ENCODE peak calls at places on chromosomes 13 and 19, in four cellular contexts. K, G, O and E are unnamed samples.
A peak's percentile ranks its signal among the peaks of the same experiment; 100 is the strongest.

GRCh38 chr13:86155756-86156155 is 356.5 kb upstream of the SLITRK6 start:
- DNase-seq in K (peak; percentile 14), O (no peak), G (no peak), E (no peak)

GRCh38 chr13:38879278-38879677 is 111.4 kb downstream of the STOML3 start:
- DNase-seq in O (no peak), G (no peak), K (no peak), E (no peak)

GRCh38 chr19:42280761-42281174 is 11.7 kb downstream of the CIC start:
- DNase-seq in O (no peak), K (no peak), G (no peak), E (peak; percentile 58)

GRCh38 chr19:10553087-10553667 is 9.5 kb downstream of the ATG4D start:
- DNase-seq in K (no peak), O (no peak), G (no peak), E (no peak)

GRCh38 chr13:27964741-27965323 is 4.3 kb downstream of the CDX2 start:
- DNase-seq in G (no peak), O (no peak), K (no peak), E (peak; percentile 15)

GRCh38 chr19:11025997-11026396 is 63.3 kb upstream of the LDLR start:
- DNase-seq in O (no peak), G (no peak), K (no peak), E (no peak)

GRCh38 chr13:61111529-61111928 is 304.1 kb downstream of the PCDH20 start:
- DNase-seq in G (no peak), O (no peak), K (no peak), E (peak; percentile 7)

GRCh38 chr13:105485061-105485460 is 1050.4 kb downstream of the EFNB2 start:
- DNase-seq in K (no peak), O (no peak), G (no peak), E (no peak)

GRCh38 chr19:16040642-16041041 is 35.7 kb upstream of the TPM4 start:
- DNase-seq in K (no peak), G (no peak), O (no peak), E (no peak)

GRCh38 chr13:109332501-109333499 is 453.6 kb downstream of the IRS2 start:
- DNase-seq in K (peak; percentile 15), O (no peak), G (no peak), E (no peak)

GRCh38 chr13:24228852-24229458 is 68.4 kb downstream of the SPATA13 start:
- DNase-seq in G (peak; percentile 17), O (no peak), K (peak; percentile 22), E (peak; percentile 53)

GRCh38 chr13:107554355-107554905 is 660.9 kb downstream of the LIG4 start:
- DNase-seq in G (no peak), K (no peak), O (no peak), E (no peak)

GRCh38 chr19:32230441-32230840 is 115.0 kb upstream of the ZNF507 start:
- DNase-seq in O (peak; percentile 35), G (no peak), K (no peak), E (no peak)

GRCh38 chr13:98451676-98452105 is 125.2 kb downstream of the STK24 start:
- DNase-seq in K (no peak), G (no peak), O (no peak), E (no peak)

GRCh38 chr13:51953347-51953746 is 57.9 kb downstream of the ATP7B start:
- DNase-seq in K (no peak), O (no peak), G (no peak), E (no peak)

GRCh38 chr19:4877753-4878490 is 10.5 kb upstream of the PLIN3 start:
- DNase-seq in K (no peak), O (peak; percentile 60), G (no peak), E (peak; percentile 57)

GRCh38 chr13:24675806-24676570 is 4.2 kb upstream of the ATP12A start:
- DNase-seq in O (no peak), K (no peak), G (no peak), E (no peak)

GRCh38 chr19:799076-799881 is 2.0 kb downstream of the PTBP1 start:
- DNase-seq in G (peak; percentile 28), O (peak; percentile 67), K (no peak), E (peak; percentile 41)

GRCh38 chr13:113735194-113735593 is 23.8 kb upstream of the TMEM255B start:
- DNase-seq in G (no peak), O (no peak), K (no peak), E (no peak)

GRCh38 chr19:23914402-23915286 is at the start of gene ZNF726:
- DNase-seq in O (no peak), K (no peak), G (peak; percentile 86), E (peak; percentile 77)

GRCh38 chr19:42178791-42179500 is 38.5 kb downstream of the DEDD2 start:
- DNase-seq in G (peak; percentile 68), O (peak; percentile 82), K (peak; percentile 73), E (peak; percentile 74)

GRCh38 chr13:85247780-85248179 is 551.4 kb downstream of the SLITRK6 start:
- DNase-seq in O (no peak), K (no peak), G (no peak), E (no peak)

GRCh38 chr19:50398675-50399367 is 14.7 kb downstream of the POLD1 start:
- DNase-seq in G (no peak), K (no peak), O (no peak), E (no peak)

GRCh38 chr19:15892012-15892411 is 5.9 kb downstream of the CYP4F2 start:
- DNase-seq in K (no peak), O (no peak), G (no peak), E (no peak)

DNA sequence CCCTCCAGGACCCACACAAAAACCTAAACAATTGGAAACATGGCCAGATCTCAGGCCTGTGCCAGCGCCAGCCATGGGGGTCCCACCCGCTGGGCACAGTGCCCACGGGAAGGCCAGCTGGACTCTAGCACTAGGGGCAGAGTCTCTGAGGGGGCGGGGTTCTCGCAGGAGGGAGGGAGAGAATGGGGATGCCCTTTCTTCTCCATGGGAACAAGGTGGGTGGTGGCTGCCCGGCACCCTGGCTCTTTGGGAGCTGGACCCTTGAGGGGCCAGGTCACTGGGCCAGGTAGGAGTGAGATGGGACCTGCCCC is 8.4 kb downstream of the LYL1 start:
- DNase-seq in G (no peak), O (no peak), K (no peak), E (peak; percentile 87)
- TF ChIP-seq TEAD4 in G (no peak), O (no peak), K (no peak), E (no peak)

DNA sequence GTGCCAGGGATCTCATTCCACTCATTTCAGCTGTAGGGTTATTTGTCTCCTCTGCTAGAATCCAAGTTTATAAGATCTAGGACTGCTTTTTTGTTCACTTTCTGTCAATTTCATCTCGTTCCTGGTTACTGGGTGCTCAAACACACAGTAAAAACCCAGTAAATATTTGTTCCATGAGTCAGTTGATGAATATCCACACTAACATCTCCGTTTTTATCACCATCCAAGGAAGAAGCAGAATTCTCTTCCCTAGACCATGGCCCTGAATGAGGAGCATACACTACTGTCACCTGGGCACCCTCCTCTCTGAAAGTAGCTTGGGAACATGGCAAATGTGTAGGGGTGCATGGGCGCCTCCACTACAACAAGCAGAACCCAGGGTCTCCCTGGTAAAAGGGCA is 390.8 kb downstream of the FOXO1 start:
- DNase-seq in O (no peak), K (no peak), G (no peak), E (no peak)
- TF ChIP-seq TEAD4 in O (no peak), K (no peak), G (no peak), E (no peak)

GRCh38 chr19:45100202-45100600 is 7.2 kb downstream of the PPP1R37 start:
- DNase-seq in K (no peak), O (no peak), G (no peak), E (no peak)

GRCh38 chr19:45097776-45098520 is 5.0 kb downstream of the PPP1R37 start:
- DNase-seq in K (no peak), G (peak; percentile 68), O (no peak), E (no peak)

GRCh38 chr19:45098521-45099464 is 5.8 kb downstream of the PPP1R37 start:
- DNase-seq in K (no peak), O (no peak), G (no peak), E (no peak)

GRCh38 chr19:45100797-45101196 is 7.8 kb downstream of the PPP1R37 start:
- DNase-seq in O (no peak), G (no peak), K (no peak), E (no peak)

GRCh38 chr19:45099465-45100201 is 6.7 kb downstream of the PPP1R37 start:
- DNase-seq in G (no peak), O (no peak), K (no peak), E (no peak)
- TF ChIP-seq TEAD4 in G (no peak), O (no peak), K (no peak), E (no peak)

GRCh38 chr13:33542309-33543088 is 256.9 kb upstream of the STARD13 start:
- DNase-seq in K (peak; percentile 96), O (peak; percentile 95), G (peak; percentile 83), E (peak; percentile 93)

GRCh38 chr13:33537691-33538090 is 252.1 kb upstream of the STARD13 start:
- DNase-seq in G (no peak), K (no peak), O (no peak), E (no peak)

GRCh38 chr13:33531484-33531883 is 245.9 kb upstream of the STARD13 start:
- DNase-seq in G (no peak), K (no peak), O (no peak), E (no peak)

GRCh38 chr13:33541962-33542308 is 256.4 kb upstream of the STARD13 start:
- DNase-seq in G (no peak), O (no peak), K (no peak), E (no peak)

GRCh38 chr13:33536639-33537425 is 251.3 kb upstream of the STARD13 start:
- DNase-seq in O (no peak), G (no peak), K (no peak), E (no peak)
- TF ChIP-seq TEAD4 in O (no peak), G (no peak), K (no peak), E (no peak)

GRCh38 chr19:33436360-33437345 is 63.1 kb downstream of the CEBPG start:
- DNase-seq in K (no peak), G (no peak), O (no peak), E (peak; percentile 60)
- TF ChIP-seq TEAD4 in K (no peak), G (no peak), O (no peak), E (no peak)

GRCh38 chr13:76904507-76904906 is 18.3 kb upstream of the KCTD12 start:
- DNase-seq in K (no peak), G (no peak), O (no peak), E (no peak)

GRCh38 chr13:76903544-76904162 is 17.4 kb upstream of the KCTD12 start:
- DNase-seq in G (peak; percentile 64), O (peak; percentile 75), K (peak; percentile 78), E (peak; percentile 73)
- TF ChIP-seq TEAD4 in G (no peak), O (no peak), K (no peak), E (no peak)